ENCODE peak calls at places on chromosome 11, in eight cellular contexts. One of them, this sample, is unnamed. For H3K27me3 and H3K9me3, the result is how much of the 10 kb centered on the place peaks cover.

GRCh38 chr11:22244986-22245592 is 52.2 kb downstream of the ANO5 start:
- DNase-seq in spleen: no peak
- DNase-seq in BE2C: peak
- DNase-seq in fibroblast of lung: peak
- DNase-seq in mammary epithelial cell: peak
- DNase-seq in uterus: no peak
- DNase-seq in CD8-positive, alpha-beta memory T cell: peak
- DNase-seq in gastrocnemius medialis: peak
- DNase-seq in this sample: peak

GRCh38 chr11:70568504-70569172 is 170.3 kb downstream of the CTTN start:
- DNase-seq in spleen: peak
- DNase-seq in BE2C: no peak
- DNase-seq in fibroblast of lung: peak
- DNase-seq in mammary epithelial cell: peak
- DNase-seq in uterus: peak
- DNase-seq in CD8-positive, alpha-beta memory T cell: no peak
- DNase-seq in gastrocnemius medialis: peak
- DNase-seq in this sample: peak

GRCh38 chr11:26247340-26247739 is 84.6 kb upstream of the ANO3 start:
- DNase-seq in spleen: no peak
- DNase-seq in BE2C: no peak
- DNase-seq in fibroblast of lung: peak
- DNase-seq in mammary epithelial cell: peak
- DNase-seq in uterus: no peak
- DNase-seq in CD8-positive, alpha-beta memory T cell: no peak
- DNase-seq in gastrocnemius medialis: no peak
- DNase-seq in this sample: no peak

GRCh38 chr11:59206635-59207034 is 6.1 kb downstream of the MPEG1 start:
- DNase-seq in spleen: no peak
- DNase-seq in BE2C: peak
- DNase-seq in fibroblast of lung: peak
- DNase-seq in mammary epithelial cell: peak
- DNase-seq in uterus: no peak
- DNase-seq in CD8-positive, alpha-beta memory T cell: no peak
- DNase-seq in gastrocnemius medialis: no peak
- DNase-seq in this sample: peak

GRCh38 chr11:19116315-19116970 is 525 bp upstream of the ZDHHC13 start:
- DNase-seq in spleen: peak
- DNase-seq in BE2C: no peak
- DNase-seq in fibroblast of lung: no peak
- DNase-seq in mammary epithelial cell: no peak
- DNase-seq in uterus: no peak
- DNase-seq in CD8-positive, alpha-beta memory T cell: peak
- DNase-seq in gastrocnemius medialis: no peak
- DNase-seq in this sample: no peak

GRCh38 chr11:118114266-118114665 is 27.5 kb upstream of the SMIM35 start:
- DNase-seq in spleen: no peak
- DNase-seq in BE2C: no peak
- DNase-seq in fibroblast of lung: no peak
- DNase-seq in mammary epithelial cell: peak
- DNase-seq in uterus: no peak
- DNase-seq in CD8-positive, alpha-beta memory T cell: no peak
- DNase-seq in gastrocnemius medialis: no peak
- DNase-seq in this sample: no peak

GRCh38 chr11:3158131-3158591 is 6.9 kb downstream of the OSBPL5 start:
- DNase-seq in spleen: peak
- DNase-seq in BE2C: peak
- DNase-seq in fibroblast of lung: no peak
- DNase-seq in mammary epithelial cell: no peak
- DNase-seq in uterus: no peak
- DNase-seq in CD8-positive, alpha-beta memory T cell: no peak
- DNase-seq in gastrocnemius medialis: peak
- DNase-seq in this sample: no peak

GRCh38 chr11:122122179-122122578 is 6.2 kb upstream of the BLID start:
- DNase-seq in spleen: no peak
- DNase-seq in BE2C: no peak
- DNase-seq in fibroblast of lung: no peak
- DNase-seq in mammary epithelial cell: no peak
- DNase-seq in uterus: no peak
- DNase-seq in CD8-positive, alpha-beta memory T cell: no peak
- DNase-seq in gastrocnemius medialis: no peak
- DNase-seq in this sample: no peak

GRCh38 chr11:107953506-107953905 is 25.3 kb downstream of the RAB39A start:
- DNase-seq in spleen: no peak
- DNase-seq in BE2C: no peak
- DNase-seq in fibroblast of lung: no peak
- DNase-seq in mammary epithelial cell: no peak
- DNase-seq in uterus: no peak
- DNase-seq in CD8-positive, alpha-beta memory T cell: no peak
- DNase-seq in gastrocnemius medialis: no peak
- DNase-seq in this sample: no peak

GRCh38 chr11:17693531-17693930 is 25.8 kb upstream of the MYOD1 start:
- DNase-seq in spleen: no peak
- DNase-seq in BE2C: no peak
- DNase-seq in fibroblast of lung: no peak
- DNase-seq in mammary epithelial cell: no peak
- DNase-seq in uterus: no peak
- DNase-seq in CD8-positive, alpha-beta memory T cell: no peak
- DNase-seq in gastrocnemius medialis: no peak
- DNase-seq in this sample: no peak

GRCh38 chr11:120354068-120354467 is 17.9 kb downstream of the ARHGEF12 start:
- DNase-seq in spleen: no peak
- DNase-seq in BE2C: no peak
- DNase-seq in fibroblast of lung: no peak
- DNase-seq in mammary epithelial cell: peak
- DNase-seq in uterus: no peak
- DNase-seq in CD8-positive, alpha-beta memory T cell: no peak
- DNase-seq in gastrocnemius medialis: no peak
- DNase-seq in this sample: no peak

GRCh38 chr11:9615031-9615451 is 41.6 kb downstream of the WEE1 start:
- DNase-seq in spleen: no peak
- DNase-seq in BE2C: no peak
- DNase-seq in fibroblast of lung: no peak
- DNase-seq in mammary epithelial cell: no peak
- DNase-seq in uterus: no peak
- DNase-seq in CD8-positive, alpha-beta memory T cell: no peak
- DNase-seq in gastrocnemius medialis: no peak
- DNase-seq in this sample: no peak

GRCh38 chr11:111665779-111666178 is 63.5 kb downstream of the SIK2 start:
- DNase-seq in spleen: no peak
- DNase-seq in BE2C: no peak
- DNase-seq in fibroblast of lung: peak
- DNase-seq in mammary epithelial cell: peak
- DNase-seq in uterus: no peak
- DNase-seq in CD8-positive, alpha-beta memory T cell: no peak
- DNase-seq in gastrocnemius medialis: no peak
- DNase-seq in this sample: peak

GRCh38 chr11:73996161-73996747 is 12.6 kb downstream of the UCP3 start:
- DNase-seq in spleen: peak
- DNase-seq in BE2C: no peak
- DNase-seq in fibroblast of lung: no peak
- DNase-seq in mammary epithelial cell: no peak
- DNase-seq in uterus: no peak
- DNase-seq in CD8-positive, alpha-beta memory T cell: no peak
- DNase-seq in gastrocnemius medialis: peak
- DNase-seq in this sample: no peak

GRCh38 chr11:96097844-96098421 is 174.0 kb upstream of the MTMR2 start:
- DNase-seq in spleen: no peak
- DNase-seq in BE2C: no peak
- DNase-seq in fibroblast of lung: no peak
- DNase-seq in mammary epithelial cell: peak
- DNase-seq in uterus: no peak
- DNase-seq in CD8-positive, alpha-beta memory T cell: no peak
- DNase-seq in gastrocnemius medialis: no peak
- DNase-seq in this sample: no peak
- H3K4me3 ChIP-seq in spleen: no peak
- H3K4me3 ChIP-seq in BE2C: no peak
- H3K4me3 ChIP-seq in fibroblast of lung: no peak
- H3K4me3 ChIP-seq in mammary epithelial cell: no peak
- H3K4me3 ChIP-seq in uterus: no peak
- H3K4me3 ChIP-seq in CD8-positive, alpha-beta memory T cell: no peak
- H3K4me3 ChIP-seq in gastrocnemius medialis: no peak
- H3K4me3 ChIP-seq in this sample: no peak

GRCh38 chr11:44753965-44754645 is 27.3 kb downstream of the TSPAN18 start:
- DNase-seq in spleen: no peak
- DNase-seq in BE2C: no peak
- DNase-seq in fibroblast of lung: no peak
- DNase-seq in mammary epithelial cell: peak
- DNase-seq in uterus: no peak
- DNase-seq in CD8-positive, alpha-beta memory T cell: no peak
- DNase-seq in gastrocnemius medialis: no peak
- DNase-seq in this sample: peak

GRCh38 chr11:44752262-44752661 is 25.5 kb downstream of the TSPAN18 start:
- DNase-seq in spleen: no peak
- DNase-seq in BE2C: no peak
- DNase-seq in fibroblast of lung: no peak
- DNase-seq in mammary epithelial cell: no peak
- DNase-seq in uterus: no peak
- DNase-seq in CD8-positive, alpha-beta memory T cell: no peak
- DNase-seq in gastrocnemius medialis: no peak
- DNase-seq in this sample: no peak

GRCh38 chr11:44752727-44753126 is 26.0 kb downstream of the TSPAN18 start:
- DNase-seq in spleen: no peak
- DNase-seq in BE2C: no peak
- DNase-seq in fibroblast of lung: no peak
- DNase-seq in mammary epithelial cell: no peak
- DNase-seq in uterus: no peak
- DNase-seq in CD8-positive, alpha-beta memory T cell: no peak
- DNase-seq in gastrocnemius medialis: no peak
- DNase-seq in this sample: no peak

GRCh38 chr11:44755553-44756505 is 29.1 kb downstream of the TSPAN18 start:
- DNase-seq in spleen: no peak
- DNase-seq in BE2C: peak
- DNase-seq in fibroblast of lung: no peak
- DNase-seq in mammary epithelial cell: no peak
- DNase-seq in uterus: peak
- DNase-seq in CD8-positive, alpha-beta memory T cell: no peak
- DNase-seq in gastrocnemius medialis: no peak
- DNase-seq in this sample: no peak

DNA sequence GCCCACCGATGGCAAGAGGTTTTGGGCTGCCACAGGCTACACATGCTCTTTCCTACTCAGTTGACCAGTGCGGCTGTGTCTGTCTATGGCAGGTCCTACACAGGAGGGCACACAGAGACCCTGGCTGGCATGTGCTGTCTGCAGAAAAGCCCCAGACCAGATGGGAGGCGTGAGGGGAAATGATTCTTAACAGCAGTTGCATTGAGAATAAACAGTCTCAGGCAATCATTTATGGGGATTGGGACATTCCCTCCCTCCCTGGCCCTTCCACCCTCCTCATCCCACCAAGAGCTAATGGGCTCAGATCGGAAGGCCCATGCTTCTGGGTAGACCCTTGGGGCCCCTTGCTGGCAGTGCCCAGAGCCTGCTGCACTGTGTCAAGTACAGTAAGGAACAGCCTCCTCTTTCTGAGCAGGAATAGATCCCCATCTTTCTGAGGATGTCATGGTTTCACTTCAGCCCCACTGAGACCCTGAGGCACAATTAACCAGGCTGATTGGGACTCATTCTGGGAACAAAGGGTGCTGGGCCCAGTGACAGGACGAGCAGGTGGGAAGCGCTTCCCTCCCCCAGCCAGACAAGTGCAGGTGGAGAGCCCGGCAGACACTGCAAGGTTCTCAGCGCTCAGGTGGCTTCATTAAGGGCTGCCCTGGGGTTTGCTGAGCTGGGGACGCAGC is 28.3 kb downstream of the TSPAN18 start:
- DNase-seq in spleen: no peak
- DNase-seq in BE2C: peak
- DNase-seq in fibroblast of lung: no peak
- DNase-seq in mammary epithelial cell: no peak
- DNase-seq in uterus: no peak
- DNase-seq in CD8-positive, alpha-beta memory T cell: no peak
- DNase-seq in gastrocnemius medialis: no peak
- DNase-seq in this sample: no peak
- H3K27me3 ChIP-seq in spleen: under half
- H3K27me3 ChIP-seq in BE2C: under half
- H3K27me3 ChIP-seq in fibroblast of lung: under half
- H3K27me3 ChIP-seq in mammary epithelial cell: under half
- H3K27me3 ChIP-seq in uterus: under half
- H3K27me3 ChIP-seq in CD8-positive, alpha-beta memory T cell: under half
- H3K27me3 ChIP-seq in gastrocnemius medialis: under half
- H3K27me3 ChIP-seq in this sample: under half

DNA sequence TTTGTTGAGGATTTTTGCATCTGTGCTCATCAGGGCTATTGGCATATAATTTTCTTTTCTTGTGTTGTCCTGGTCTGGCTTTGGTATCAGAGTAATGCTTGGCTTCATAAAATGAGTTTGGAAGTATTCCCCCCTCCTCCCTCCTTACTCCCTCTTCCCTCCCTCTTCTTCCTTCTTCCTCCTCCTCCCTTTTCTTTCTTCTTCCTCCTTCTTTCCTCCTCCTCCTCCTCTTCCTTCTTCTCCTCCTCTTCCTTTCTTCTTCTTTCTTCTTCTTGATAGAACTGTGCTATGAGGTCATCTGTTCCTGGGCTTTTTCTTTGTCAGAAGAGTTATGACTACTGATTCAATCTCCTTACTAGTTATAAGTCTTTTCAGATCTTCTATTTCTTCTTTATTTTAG is 10.1 kb downstream of the BIRC2 start:
- DNase-seq in spleen: no peak
- DNase-seq in BE2C: no peak
- DNase-seq in fibroblast of lung: no peak
- DNase-seq in mammary epithelial cell: no peak
- DNase-seq in uterus: no peak
- DNase-seq in CD8-positive, alpha-beta memory T cell: no peak
- DNase-seq in gastrocnemius medialis: no peak
- DNase-seq in this sample: no peak
- H3K9me3 ChIP-seq in spleen: under half
- H3K9me3 ChIP-seq in BE2C: under half
- H3K9me3 ChIP-seq in fibroblast of lung: under half
- H3K9me3 ChIP-seq in mammary epithelial cell: under half
- H3K9me3 ChIP-seq in uterus: under half
- H3K9me3 ChIP-seq in CD8-positive, alpha-beta memory T cell: under half
- H3K9me3 ChIP-seq in gastrocnemius medialis: under half
- H3K9me3 ChIP-seq in this sample: under half

GRCh38 chr11:68276864-68277263 is 5.1 kb upstream of the C11orf24 start:
- DNase-seq in spleen: peak
- DNase-seq in BE2C: no peak
- DNase-seq in fibroblast of lung: no peak
- DNase-seq in mammary epithelial cell: no peak
- DNase-seq in uterus: no peak
- DNase-seq in CD8-positive, alpha-beta memory T cell: no peak
- DNase-seq in gastrocnemius medialis: no peak
- DNase-seq in this sample: no peak

GRCh38 chr11:68287419-68287818 is 15.6 kb upstream of the C11orf24 start:
- DNase-seq in spleen: no peak
- DNase-seq in BE2C: no peak
- DNase-seq in fibroblast of lung: no peak
- DNase-seq in mammary epithelial cell: no peak
- DNase-seq in uterus: no peak
- DNase-seq in CD8-positive, alpha-beta memory T cell: no peak
- DNase-seq in gastrocnemius medialis: no peak
- DNase-seq in this sample: no peak

GRCh38 chr11:68282861-68283230 is 11.1 kb upstream of the C11orf24 start:
- DNase-seq in spleen: peak
- DNase-seq in BE2C: no peak
- DNase-seq in fibroblast of lung: no peak
- DNase-seq in mammary epithelial cell: no peak
- DNase-seq in uterus: no peak
- DNase-seq in CD8-positive, alpha-beta memory T cell: no peak
- DNase-seq in gastrocnemius medialis: no peak
- DNase-seq in this sample: no peak

GRCh38 chr11:68279676-68280075 is 7.9 kb upstream of the C11orf24 start:
- DNase-seq in spleen: no peak
- DNase-seq in BE2C: no peak
- DNase-seq in fibroblast of lung: no peak
- DNase-seq in mammary epithelial cell: peak
- DNase-seq in uterus: no peak
- DNase-seq in CD8-positive, alpha-beta memory T cell: no peak
- DNase-seq in gastrocnemius medialis: no peak
- DNase-seq in this sample: no peak

GRCh38 chr11:68282141-68282860 is 10.5 kb upstream of the C11orf24 start:
- DNase-seq in spleen: no peak
- DNase-seq in BE2C: no peak
- DNase-seq in fibroblast of lung: no peak
- DNase-seq in mammary epithelial cell: peak
- DNase-seq in uterus: no peak
- DNase-seq in CD8-positive, alpha-beta memory T cell: peak
- DNase-seq in gastrocnemius medialis: no peak
- DNase-seq in this sample: no peak
- H3K4me3 ChIP-seq in spleen: no peak
- H3K4me3 ChIP-seq in BE2C: no peak
- H3K4me3 ChIP-seq in fibroblast of lung: no peak
- H3K4me3 ChIP-seq in mammary epithelial cell: no peak
- H3K4me3 ChIP-seq in uterus: no peak
- H3K4me3 ChIP-seq in CD8-positive, alpha-beta memory T cell: peak
- H3K4me3 ChIP-seq in gastrocnemius medialis: no peak
- H3K4me3 ChIP-seq in this sample: no peak

This sample was measured in HAP-1.